ENCODE peak calls at places on chromosomes 7 and 10, in nine cellular contexts. R is uterus, X is neural progenitor cell, K is colonic mucosa, P is PC-3, E is MCF 10A, I is GM13977, V is GM12865, T is spleen. F is an unnamed sample.

GRCh38 chr10:122478971-122479370 is 17.6 kb downstream of the HTRA1 start:
- DNase-seq in K (no peak), X (no peak), R (peak; percentile 28), P (no peak), I (no peak), T (no peak), E (no peak), V (no peak), F (no peak)

GRCh38 chr7:112080974-112081373 is 125.2 kb downstream of the DOCK4 start:
- DNase-seq in E (no peak), V (peak; percentile 68), R (no peak), T (no peak), P (peak; percentile 25), K (no peak), X (no peak), I (no peak), F (no peak)

GRCh38 chr7:64098-64521 is 128.3 kb upstream of the FAM20C start:
- DNase-seq in V (peak; percentile 13), X (peak; percentile 77), P (peak; percentile 71), R (peak; percentile 43), T (peak; percentile 62), E (peak; percentile 80), I (no peak), K (peak; percentile 49), F (no peak)

GRCh38 chr10:20185116-20185515 is 368.9 kb downstream of the PLXDC2 start:
- DNase-seq in I (no peak), R (no peak), V (no peak), X (peak; percentile 29), T (no peak), E (no peak), K (no peak), P (no peak), F (no peak)

GRCh38 chr10:70328018-70328417 is 44.2 kb upstream of the NPFFR1 start:
- DNase-seq in V (no peak), X (no peak), I (no peak), T (no peak), K (no peak), P (no peak), R (no peak), E (no peak), F (no peak)

GRCh38 chr7:156474241-156474743 is 166.3 kb upstream of the RNF32 start:
- DNase-seq in T (no peak), R (no peak), V (peak; percentile 8), K (no peak), X (no peak), P (peak; percentile 79), I (no peak), E (peak; percentile 82), F (no peak)

GRCh38 chr7:98990356-98990755 is 112.0 kb downstream of the TRRAP start:
- DNase-seq in V (no peak), K (no peak), I (no peak), X (no peak), P (no peak), E (no peak), T (peak; percentile 31), R (no peak), F (no peak)

GRCh38 chr7:149716007-149716931 is 57.1 kb downstream of the ZNF467 start:
- DNase-seq in X (no peak), R (no peak), E (peak; percentile 26), T (peak; percentile 77), K (no peak), P (no peak), I (no peak), V (no peak), F (no peak)

GRCh38 chr7:3332308-3332707 is 31.3 kb downstream of the SDK1 start:
- DNase-seq in P (no peak), R (no peak), X (no peak), V (no peak), K (no peak), T (no peak), I (no peak), E (no peak), F (no peak)

GRCh38 chr7:27080844-27081423 is 14.9 kb downstream of the HOXA1 start:
- DNase-seq in T (no peak), K (no peak), E (peak; percentile 73), P (peak; percentile 77), I (no peak), X (no peak), R (no peak), V (no peak), F (no peak)

GRCh38 chr7:28941633-28942032 is 16.5 kb downstream of the TRIL start:
- DNase-seq in P (no peak), E (no peak), X (no peak), I (no peak), V (no peak), R (no peak), K (no peak), T (no peak), F (no peak)

GRCh38 chr7:91357929-91358328 is 93.7 kb downstream of the FZD1 start:
- DNase-seq in R (no peak), T (no peak), E (no peak), X (no peak), I (no peak), K (no peak), V (no peak), P (no peak), F (no peak)

GRCh38 chr7:141133646-141134045 is 59.8 kb downstream of the TMEM178B start:
- DNase-seq in R (no peak), I (no peak), T (no peak), V (no peak), X (no peak), E (peak; percentile 25), K (no peak), P (no peak), F (no peak)

GRCh38 chr10:62047960-62048383 is 146.5 kb downstream of the ARID5B start:
- DNase-seq in P (peak; percentile 99), T (no peak), I (no peak), V (peak; percentile 51), K (peak; percentile 50), X (no peak), R (no peak), E (peak; percentile 72), F (no peak)

GRCh38 chr7:101077303-101078086 is 7.8 kb upstream of the TRIM56 start:
- DNase-seq in K (peak; percentile 90), I (peak; percentile 85), T (peak; percentile 90), R (peak; percentile 72), E (peak; percentile 81), V (peak; percentile 80), X (peak; percentile 88), P (peak; percentile 90), F (peak; percentile 85)

GRCh38 chr10:86261933-86262665 is 104.5 kb downstream of the GRID1 start:
- DNase-seq in X (peak; percentile 59), E (peak; percentile 32), I (peak; percentile 82), T (peak; percentile 59), R (no peak), K (no peak), V (peak; percentile 71), P (peak; percentile 48), F (peak; percentile 71)
- TF ChIP-seq CTCF in X (peak; percentile 55), E (no peak), I (peak; percentile 48), T (no peak), R (no peak), K (peak; percentile 15), V (peak; percentile 59), P (peak; percentile 55), F (peak; percentile 26)

GRCh38 chr10:35598379-35598778 is 6.8 kb upstream of the GJD4 start:
- DNase-seq in T (no peak), X (no peak), P (peak; percentile 75), K (no peak), E (no peak), I (no peak), V (no peak), R (no peak), F (no peak)
- TF ChIP-seq CTCF in T (no peak), X (peak; percentile 54), P (peak; percentile 99), K (peak; percentile 14), E (peak; percentile 16), I (peak; percentile 6), V (peak; percentile 1), R (no peak), F (no peak)

GRCh38 chr7:39130304-39130703 is 152.6 kb downstream of the POU6F2 start:
- DNase-seq in E (no peak), X (no peak), I (no peak), T (no peak), K (no peak), R (no peak), V (no peak), P (no peak), F (no peak)

GRCh38 chr7:39130740-39131538 is 153.2 kb downstream of the POU6F2 start:
- DNase-seq in V (no peak), E (no peak), K (no peak), R (no peak), I (no peak), X (peak; percentile 36), T (no peak), P (no peak), F (no peak)

GRCh38 chr7:39127058-39127457 is 149.3 kb downstream of the POU6F2 start:
- DNase-seq in T (no peak), X (no peak), P (no peak), E (no peak), R (no peak), I (no peak), K (no peak), V (no peak), F (no peak)

DNA sequence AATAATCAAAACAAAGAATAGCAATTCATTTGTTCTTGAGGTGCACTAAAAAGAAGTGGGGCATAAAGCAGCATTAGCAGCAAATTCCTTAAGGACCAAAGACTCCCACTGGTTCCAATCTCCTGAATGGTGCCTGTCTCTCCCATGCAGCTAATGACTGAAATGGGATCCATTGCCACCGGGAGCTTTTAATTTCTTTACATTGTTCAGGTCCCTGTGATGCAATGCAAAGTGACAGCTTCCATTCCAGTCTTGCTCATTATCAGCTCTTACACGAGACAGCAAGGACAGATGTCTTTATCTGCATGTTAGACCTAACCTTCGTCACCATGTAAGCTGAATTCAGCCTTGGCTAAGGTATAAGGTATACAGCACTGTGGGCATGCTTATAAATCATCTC is 148.1 kb downstream of the POU6F2 start:
- DNase-seq in T (no peak), I (no peak), X (peak; percentile 86), R (no peak), K (no peak), V (no peak), P (no peak), E (no peak), F (no peak)
- TF ChIP-seq CTCF in T (no peak), I (no peak), X (no peak), R (no peak), K (no peak), V (no peak), P (no peak), E (no peak), F (no peak)

GRCh38 chr7:92841192-92841591 is 4.8 kb upstream of the CDK6 start:
- DNase-seq in I (no peak), V (peak; percentile 39), R (no peak), K (no peak), T (no peak), P (no peak), X (no peak), E (no peak), F (no peak)

GRCh38 chr7:92837214-92837749 is 909 bp upstream of the CDK6 start:
- DNase-seq in E (peak; percentile 18), K (no peak), I (no peak), R (no peak), T (no peak), P (peak; percentile 14), V (no peak), X (peak; percentile 19), F (no peak)

GRCh38 chr7:92840309-92840708 is 3.9 kb upstream of the CDK6 start:
- DNase-seq in V (no peak), T (no peak), K (no peak), R (no peak), I (no peak), X (peak; percentile 28), E (no peak), P (no peak), F (no peak)

GRCh38 chr7:92839901-92840300 is 3.5 kb upstream of the CDK6 start:
- DNase-seq in R (no peak), P (no peak), I (no peak), E (no peak), T (no peak), K (no peak), X (no peak), V (no peak), F (no peak)

GRCh38 chr7:92838934-92839333 is 2.6 kb upstream of the CDK6 start:
- DNase-seq in T (no peak), P (no peak), V (no peak), X (no peak), R (no peak), K (no peak), E (no peak), I (no peak), F (no peak)
- TF ChIP-seq CTCF in T (no peak), P (no peak), V (no peak), X (no peak), R (no peak), K (no peak), E (no peak), I (no peak), F (no peak)